ENCODE peak calls at places on chromosome 15, in four cellular contexts. Q, N, R and L are unnamed samples. For H3K4me1, the result is how much of the 10 kb centered on the place peaks cover.

GRCh38 chr15:77020348-77021087 is 25.6 kb downstream of the PSTPIP1 start:
- DNase-seq in R (no peak), Q (no peak), N (peak), L (no peak)

GRCh38 chr15:86906406-86906805 is 826.7 kb downstream of the AGBL1 start:
- DNase-seq in Q (no peak), N (no peak), R (no peak), L (no peak)

GRCh38 chr15:70507772-70508351 is 255.5 kb downstream of the UACA start:
- DNase-seq in N (no peak), R (no peak), Q (no peak), L (no peak)

GRCh38 chr15:26889298-26889898 is 22.5 kb downstream of the GABRA5 start:
- DNase-seq in N (no peak), Q (no peak), R (no peak), L (peak)

GRCh38 chr15:69156726-69157381 is 3.6 kb upstream of the GLCE start:
- DNase-seq in N (no peak), Q (no peak), R (no peak), L (no peak)

GRCh38 chr15:82807920-82808633 is 1.4 kb upstream of the WHAMM start:
- DNase-seq in R (no peak), N (no peak), Q (no peak), L (no peak)

GRCh38 chr15:60830479-60830878 is 351.5 kb upstream of the ICE2 start:
- DNase-seq in R (no peak), Q (no peak), N (no peak), L (no peak)

GRCh38 chr15:66594344-66594743 is 28.5 kb upstream of the LCTL start:
- DNase-seq in Q (no peak), N (no peak), R (no peak), L (no peak)

GRCh38 chr15:42679285-42680141 is 57.4 kb downstream of the CDAN1 start:
- DNase-seq in N (no peak), Q (no peak), R (no peak), L (no peak)

GRCh38 chr15:41948499-41948898 is 23.9 kb downstream of the EHD4 start:
- DNase-seq in Q (no peak), R (no peak), N (peak), L (no peak)

GRCh38 chr15:86892774-86893449 is 813.2 kb downstream of the AGBL1 start:
- DNase-seq in R (no peak), N (no peak), Q (no peak), L (no peak)

GRCh38 chr15:76057332-76058000 is 2.3 kb upstream of the TMEM266 start:
- DNase-seq in N (no peak), Q (no peak), R (no peak), L (peak)

GRCh38 chr15:70566047-70566835 is 197.1 kb downstream of the UACA start:
- DNase-seq in R (no peak), N (peak), Q (no peak), L (no peak)

GRCh38 chr15:92161039-92161670 is 232.5 kb upstream of the ST8SIA2 start:
- DNase-seq in Q (no peak), R (no peak), N (no peak), L (no peak)

GRCh38 chr15:55224892-55225291 is 28.2 kb upstream of the RSL24D1 start:
- DNase-seq in R (no peak), Q (no peak), N (no peak), L (no peak)

GRCh38 chr15:78050851-78051250 is 26.7 kb downstream of the TBC1D2B start:
- DNase-seq in R (no peak), N (peak), Q (no peak), L (no peak)

GRCh38 chr15:89399070-89399389 is 64.4 kb upstream of the POLG start:
- DNase-seq in N (no peak), R (no peak), Q (no peak), L (no peak)

GRCh38 chr15:89400121-89400996 is 65.7 kb upstream of the POLG start:
- DNase-seq in N (no peak), Q (no peak), R (no peak), L (no peak)

GRCh38 chr15:89397653-89398023 is 63.0 kb upstream of the POLG start:
- DNase-seq in N (no peak), R (no peak), Q (no peak), L (no peak)

GRCh38 chr15:89400997-89401590 is 66.5 kb upstream of the POLG start:
- DNase-seq in Q (no peak), R (no peak), N (no peak), L (no peak)

DNA sequence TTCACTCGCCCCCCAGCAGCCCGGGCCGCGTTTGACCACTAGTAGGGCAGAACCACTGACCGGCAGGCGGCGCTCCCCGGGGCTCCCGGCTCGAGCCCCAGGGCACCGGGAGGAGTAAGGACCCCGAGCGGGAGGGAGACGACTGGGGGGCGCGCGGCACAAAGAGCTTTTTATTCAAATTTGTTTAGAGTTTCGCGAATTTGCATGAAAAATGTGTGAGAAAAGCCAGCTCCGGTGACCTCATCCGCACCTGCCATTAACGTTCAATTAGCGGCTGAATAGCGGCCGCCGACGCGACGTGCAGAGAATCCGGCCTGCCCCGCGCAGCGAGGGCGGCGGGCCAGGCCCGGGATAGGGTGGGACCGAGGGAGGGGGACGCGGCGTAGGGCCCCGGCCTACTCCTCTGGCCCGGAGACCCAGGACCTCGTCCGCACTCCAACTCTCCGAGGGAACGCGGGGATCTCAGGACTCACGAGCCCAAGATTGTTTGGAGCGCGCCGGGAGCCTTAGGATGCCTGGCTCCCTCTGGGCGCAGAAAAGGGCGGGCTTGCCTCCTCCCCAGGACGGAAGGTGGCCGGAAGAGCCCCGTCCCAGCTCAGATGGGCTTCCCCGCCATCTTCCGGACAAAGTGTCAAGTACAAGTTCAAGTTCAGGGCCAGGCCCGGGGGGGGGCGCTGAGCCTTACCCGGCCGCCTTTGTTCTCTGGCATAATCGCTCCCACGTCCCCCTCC is 64.9 kb upstream of the POLG start:
- DNase-seq in N (no peak), R (no peak), Q (no peak), L (peak)
- H3K4me1 ChIP-seq in N (under half), R (under half), Q (under half), L (under half)

GRCh38 chr15:63528138-63528659 is 23.8 kb downstream of the USP3 start:
- DNase-seq in Q (no peak), R (no peak), N (no peak), L (no peak)
- H3K4me1 ChIP-seq in Q (under half), R (under half), N (under half), L (half or more)

GRCh38 chr15:94098877-94099606 is 132.3 kb upstream of the MCTP2 start:
- DNase-seq in R (no peak), Q (no peak), N (no peak), L (no peak)

GRCh38 chr15:94105760-94106159 is 125.6 kb upstream of the MCTP2 start:
- DNase-seq in R (no peak), Q (no peak), N (no peak), L (no peak)

GRCh38 chr15:94097567-94097966 is 133.8 kb upstream of the MCTP2 start:
- DNase-seq in R (no peak), N (no peak), Q (no peak), L (no peak)

GRCh38 chr15:94100814-94101213 is 130.5 kb upstream of the MCTP2 start:
- DNase-seq in N (no peak), R (no peak), Q (no peak), L (no peak)
- H3K4me1 ChIP-seq in N (under half), R (under half), Q (under half), L (under half)

GRCh38 chr15:80379671-80380070 is 24.5 kb upstream of the ARNT2 start:
- DNase-seq in R (no peak), Q (no peak), N (no peak), L (no peak)

GRCh38 chr15:80384442-80384841 is 19.7 kb upstream of the ARNT2 start:
- DNase-seq in N (no peak), R (no peak), Q (no peak), L (no peak)

GRCh38 chr15:80386151-80386550 is 18.0 kb upstream of the ARNT2 start:
- DNase-seq in R (no peak), N (no peak), Q (no peak), L (no peak)

GRCh38 chr15:80382285-80382684 is 21.9 kb upstream of the ARNT2 start:
- DNase-seq in R (no peak), N (no peak), Q (no peak), L (no peak)
- H3K4me1 ChIP-seq in R (under half), N (under half), Q (under half), L (under half)

GRCh38 chr15:44426975-44427755 is at the start of gene CTDSPL2:
- DNase-seq in R (peak), Q (peak), N (peak), L (peak)
- H3K4me1 ChIP-seq in R (under half), Q (under half), N (under half), L (under half)